ENCODE peak calls at places on chromosomes 6 and 20, in seven cellular contexts. One of them, this sample, is unnamed.
A peak's percentile ranks its signal among the peaks of the same experiment; 100 is the strongest.

GRCh38 chr6:5126214-5126613 is 41.1 kb downstream of the PPP1R3G start:
- DNase-seq in activated CD4-positive, alpha-beta T cell treated with anti-CD3 and anti-CD28 coated beads, Interleukin-2, amount 10 ng/mL, durations not matched to agents 7 days and 5 days: no peak
- DNase-seq in activated T-cell treated with anti-CD3 and anti-CD28 coated beads for 1 hour: no peak
- DNase-seq in H54: no peak
- DNase-seq in Right ventricle myocardium inferior: no peak
- DNase-seq in GM12864: no peak
- DNase-seq in upper lobe of right lung: no peak
- DNase-seq in this sample: peak; percentile 24

GRCh38 chr20:9482180-9482579 is 32.2 kb upstream of the LAMP5 start:
- DNase-seq in activated CD4-positive, alpha-beta T cell treated with anti-CD3 and anti-CD28 coated beads, Interleukin-2, amount 10 ng/mL, durations not matched to agents 7 days and 5 days: no peak
- DNase-seq in activated T-cell treated with anti-CD3 and anti-CD28 coated beads for 1 hour: no peak
- DNase-seq in H54: no peak
- DNase-seq in Right ventricle myocardium inferior: no peak
- DNase-seq in GM12864: peak; percentile 42
- DNase-seq in upper lobe of right lung: no peak
- DNase-seq in this sample: no peak

GRCh38 chr6:15247750-15248450 is 2.0 kb downstream of the JARID2 start:
- DNase-seq in activated CD4-positive, alpha-beta T cell treated with anti-CD3 and anti-CD28 coated beads, Interleukin-2, amount 10 ng/mL, durations not matched to agents 7 days and 5 days: peak; percentile 55
- DNase-seq in activated T-cell treated with anti-CD3 and anti-CD28 coated beads for 1 hour: peak; percentile 44
- DNase-seq in H54: peak; percentile 79
- DNase-seq in Right ventricle myocardium inferior: peak; percentile 87
- DNase-seq in GM12864: no peak
- DNase-seq in upper lobe of right lung: peak; percentile 86
- DNase-seq in this sample: peak; percentile 90

GRCh38 chr6:89146748-89147715 is 1.2 kb downstream of the PM20D2 start:
- DNase-seq in activated CD4-positive, alpha-beta T cell treated with anti-CD3 and anti-CD28 coated beads, Interleukin-2, amount 10 ng/mL, durations not matched to agents 7 days and 5 days: peak; percentile 41
- DNase-seq in activated T-cell treated with anti-CD3 and anti-CD28 coated beads for 1 hour: peak; percentile 12
- DNase-seq in H54: peak; percentile 19
- DNase-seq in Right ventricle myocardium inferior: no peak
- DNase-seq in GM12864: no peak
- DNase-seq in upper lobe of right lung: no peak
- DNase-seq in this sample: no peak

GRCh38 chr6:118618676-118619377 is 32.6 kb downstream of the CEP85L start:
- DNase-seq in activated CD4-positive, alpha-beta T cell treated with anti-CD3 and anti-CD28 coated beads, Interleukin-2, amount 10 ng/mL, durations not matched to agents 7 days and 5 days: peak; percentile 65
- DNase-seq in activated T-cell treated with anti-CD3 and anti-CD28 coated beads for 1 hour: peak; percentile 61
- DNase-seq in H54: no peak
- DNase-seq in Right ventricle myocardium inferior: no peak
- DNase-seq in GM12864: peak; percentile 16
- DNase-seq in upper lobe of right lung: peak; percentile 66
- DNase-seq in this sample: no peak

GRCh38 chr20:11389188-11389587 is 528.5 kb upstream of the BTBD3 start:
- DNase-seq in activated CD4-positive, alpha-beta T cell treated with anti-CD3 and anti-CD28 coated beads, Interleukin-2, amount 10 ng/mL, durations not matched to agents 7 days and 5 days: no peak
- DNase-seq in activated T-cell treated with anti-CD3 and anti-CD28 coated beads for 1 hour: no peak
- DNase-seq in H54: no peak
- DNase-seq in Right ventricle myocardium inferior: no peak
- DNase-seq in GM12864: no peak
- DNase-seq in upper lobe of right lung: no peak
- DNase-seq in this sample: no peak

GRCh38 chr6:141483561-141484061 is 649.1 kb upstream of the GJE1 start:
- DNase-seq in activated CD4-positive, alpha-beta T cell treated with anti-CD3 and anti-CD28 coated beads, Interleukin-2, amount 10 ng/mL, durations not matched to agents 7 days and 5 days: peak; percentile 70
- DNase-seq in activated T-cell treated with anti-CD3 and anti-CD28 coated beads for 1 hour: peak; percentile 29
- DNase-seq in H54: no peak
- DNase-seq in Right ventricle myocardium inferior: no peak
- DNase-seq in GM12864: peak; percentile 87
- DNase-seq in upper lobe of right lung: no peak
- DNase-seq in this sample: no peak

GRCh38 chr6:132684998-132685397 is 26.0 kb upstream of the TAAR1 start:
- DNase-seq in activated CD4-positive, alpha-beta T cell treated with anti-CD3 and anti-CD28 coated beads, Interleukin-2, amount 10 ng/mL, durations not matched to agents 7 days and 5 days: no peak
- DNase-seq in activated T-cell treated with anti-CD3 and anti-CD28 coated beads for 1 hour: no peak
- DNase-seq in H54: no peak
- DNase-seq in Right ventricle myocardium inferior: no peak
- DNase-seq in GM12864: no peak
- DNase-seq in upper lobe of right lung: no peak
- DNase-seq in this sample: no peak

GRCh38 chr6:21587925-21588811 is 5.4 kb upstream of the SOX4 start:
- DNase-seq in activated CD4-positive, alpha-beta T cell treated with anti-CD3 and anti-CD28 coated beads, Interleukin-2, amount 10 ng/mL, durations not matched to agents 7 days and 5 days: peak; percentile 53
- DNase-seq in activated T-cell treated with anti-CD3 and anti-CD28 coated beads for 1 hour: peak; percentile 12
- DNase-seq in H54: no peak
- DNase-seq in Right ventricle myocardium inferior: peak; percentile 81
- DNase-seq in GM12864: no peak
- DNase-seq in upper lobe of right lung: peak; percentile 80
- DNase-seq in this sample: no peak

GRCh38 chr6:113122060-113122459 is 735.1 kb upstream of the MARCKS start:
- DNase-seq in activated CD4-positive, alpha-beta T cell treated with anti-CD3 and anti-CD28 coated beads, Interleukin-2, amount 10 ng/mL, durations not matched to agents 7 days and 5 days: no peak
- DNase-seq in activated T-cell treated with anti-CD3 and anti-CD28 coated beads for 1 hour: no peak
- DNase-seq in H54: no peak
- DNase-seq in Right ventricle myocardium inferior: no peak
- DNase-seq in GM12864: no peak
- DNase-seq in upper lobe of right lung: no peak
- DNase-seq in this sample: no peak

GRCh38 chr6:169092375-169092774 is 161.3 kb downstream of the THBS2 start:
- DNase-seq in activated CD4-positive, alpha-beta T cell treated with anti-CD3 and anti-CD28 coated beads, Interleukin-2, amount 10 ng/mL, durations not matched to agents 7 days and 5 days: no peak
- DNase-seq in activated T-cell treated with anti-CD3 and anti-CD28 coated beads for 1 hour: no peak
- DNase-seq in H54: no peak
- DNase-seq in Right ventricle myocardium inferior: no peak
- DNase-seq in GM12864: no peak
- DNase-seq in upper lobe of right lung: no peak
- DNase-seq in this sample: no peak

GRCh38 chr20:44423480-44423879 is 52.2 kb upstream of the TTPAL start:
- DNase-seq in activated CD4-positive, alpha-beta T cell treated with anti-CD3 and anti-CD28 coated beads, Interleukin-2, amount 10 ng/mL, durations not matched to agents 7 days and 5 days: no peak
- DNase-seq in activated T-cell treated with anti-CD3 and anti-CD28 coated beads for 1 hour: no peak
- DNase-seq in H54: no peak
- DNase-seq in Right ventricle myocardium inferior: no peak
- DNase-seq in GM12864: no peak
- DNase-seq in upper lobe of right lung: no peak
- DNase-seq in this sample: no peak

GRCh38 chr6:45722876-45723275 is 292.8 kb downstream of the CLIC5 start:
- DNase-seq in activated CD4-positive, alpha-beta T cell treated with anti-CD3 and anti-CD28 coated beads, Interleukin-2, amount 10 ng/mL, durations not matched to agents 7 days and 5 days: no peak
- DNase-seq in activated T-cell treated with anti-CD3 and anti-CD28 coated beads for 1 hour: no peak
- DNase-seq in H54: no peak
- DNase-seq in Right ventricle myocardium inferior: no peak
- DNase-seq in GM12864: no peak
- DNase-seq in upper lobe of right lung: no peak
- DNase-seq in this sample: no peak

GRCh38 chr20:10674684-10675455 is 1.1 kb upstream of the JAG1 start:
- DNase-seq in activated CD4-positive, alpha-beta T cell treated with anti-CD3 and anti-CD28 coated beads, Interleukin-2, amount 10 ng/mL, durations not matched to agents 7 days and 5 days: peak; percentile 39
- DNase-seq in activated T-cell treated with anti-CD3 and anti-CD28 coated beads for 1 hour: no peak
- DNase-seq in H54: peak; percentile 85
- DNase-seq in Right ventricle myocardium inferior: peak; percentile 90
- DNase-seq in GM12864: peak; percentile 25
- DNase-seq in upper lobe of right lung: peak; percentile 93
- DNase-seq in this sample: peak; percentile 93

GRCh38 chr6:63636516-63636968 is 940 bp downstream of the PHF3 start:
- DNase-seq in activated CD4-positive, alpha-beta T cell treated with anti-CD3 and anti-CD28 coated beads, Interleukin-2, amount 10 ng/mL, durations not matched to agents 7 days and 5 days: peak; percentile 64
- DNase-seq in activated T-cell treated with anti-CD3 and anti-CD28 coated beads for 1 hour: peak; percentile 52
- DNase-seq in H54: no peak
- DNase-seq in Right ventricle myocardium inferior: peak; percentile 74
- DNase-seq in GM12864: peak; percentile 13
- DNase-seq in upper lobe of right lung: peak; percentile 79
- DNase-seq in this sample: no peak

GRCh38 chr20:48236485-48237055 is 451.3 kb upstream of the SULF2 start:
- DNase-seq in activated CD4-positive, alpha-beta T cell treated with anti-CD3 and anti-CD28 coated beads, Interleukin-2, amount 10 ng/mL, durations not matched to agents 7 days and 5 days: no peak
- DNase-seq in activated T-cell treated with anti-CD3 and anti-CD28 coated beads for 1 hour: no peak
- DNase-seq in H54: no peak
- DNase-seq in Right ventricle myocardium inferior: no peak
- DNase-seq in GM12864: no peak
- DNase-seq in upper lobe of right lung: no peak
- DNase-seq in this sample: no peak

GRCh38 chr20:57374931-57375651 is 16.1 kb upstream of the RBM38 start:
- DNase-seq in activated CD4-positive, alpha-beta T cell treated with anti-CD3 and anti-CD28 coated beads, Interleukin-2, amount 10 ng/mL, durations not matched to agents 7 days and 5 days: no peak
- DNase-seq in activated T-cell treated with anti-CD3 and anti-CD28 coated beads for 1 hour: no peak
- DNase-seq in H54: no peak
- DNase-seq in Right ventricle myocardium inferior: peak; percentile 83
- DNase-seq in GM12864: no peak
- DNase-seq in upper lobe of right lung: peak; percentile 73
- DNase-seq in this sample: no peak

GRCh38 chr6:30005482-30005881 is 55.6 kb upstream of the POLR1H start:
- DNase-seq in activated CD4-positive, alpha-beta T cell treated with anti-CD3 and anti-CD28 coated beads, Interleukin-2, amount 10 ng/mL, durations not matched to agents 7 days and 5 days: no peak
- DNase-seq in activated T-cell treated with anti-CD3 and anti-CD28 coated beads for 1 hour: no peak
- DNase-seq in H54: no peak
- DNase-seq in Right ventricle myocardium inferior: no peak
- DNase-seq in GM12864: no peak
- DNase-seq in upper lobe of right lung: no peak
- DNase-seq in this sample: no peak

GRCh38 chr20:54107600-54108393 is 37.4 kb upstream of the BCAS1 start:
- DNase-seq in activated CD4-positive, alpha-beta T cell treated with anti-CD3 and anti-CD28 coated beads, Interleukin-2, amount 10 ng/mL, durations not matched to agents 7 days and 5 days: no peak
- DNase-seq in activated T-cell treated with anti-CD3 and anti-CD28 coated beads for 1 hour: no peak
- DNase-seq in H54: no peak
- DNase-seq in Right ventricle myocardium inferior: no peak
- DNase-seq in GM12864: no peak
- DNase-seq in upper lobe of right lung: no peak
- DNase-seq in this sample: no peak

GRCh38 chr20:38617011-38617829 is 15.6 kb downstream of the ARHGAP40 start:
- DNase-seq in activated CD4-positive, alpha-beta T cell treated with anti-CD3 and anti-CD28 coated beads, Interleukin-2, amount 10 ng/mL, durations not matched to agents 7 days and 5 days: no peak
- DNase-seq in activated T-cell treated with anti-CD3 and anti-CD28 coated beads for 1 hour: no peak
- DNase-seq in H54: peak; percentile 90
- DNase-seq in Right ventricle myocardium inferior: no peak
- DNase-seq in GM12864: no peak
- DNase-seq in upper lobe of right lung: no peak
- DNase-seq in this sample: no peak

GRCh38 chr6:1872649-1873131 is 263.0 kb downstream of the FOXC1 start:
- DNase-seq in activated CD4-positive, alpha-beta T cell treated with anti-CD3 and anti-CD28 coated beads, Interleukin-2, amount 10 ng/mL, durations not matched to agents 7 days and 5 days: no peak
- DNase-seq in activated T-cell treated with anti-CD3 and anti-CD28 coated beads for 1 hour: no peak
- DNase-seq in H54: no peak
- DNase-seq in Right ventricle myocardium inferior: no peak
- DNase-seq in GM12864: no peak
- DNase-seq in upper lobe of right lung: no peak
- DNase-seq in this sample: no peak